ENCODE peak calls at places on chromosomes 2 and 18, in eight cellular contexts. N, O, T, E, S, L, V and M are unnamed samples.

GRCh38 chr2:229653551-229653950 is 60.8 kb downstream of the DNER start:
- DNase-seq in N (no peak), O (no peak), T (no peak), E (no peak), S (no peak), L (no peak), V (no peak), M (no peak)

GRCh38 chr2:212384027-212384426 is 154.6 kb downstream of the ERBB4 start:
- DNase-seq in N (no peak), O (no peak), T (no peak), E (no peak), S (no peak), L (no peak), V (no peak), M (no peak)

GRCh38 chr2:189116984-189117383 is 62.6 kb downstream of the COL5A2 start:
- DNase-seq in N (no peak), O (no peak), T (no peak), E (no peak), S (no peak), L (no peak), V (no peak), M (no peak)

GRCh38 chr2:85602476-85603234 is at the start of gene TMEM150A:
- DNase-seq in N (peak), O (peak), T (peak), E (peak), S (peak), L (peak), V (peak), M (peak)

GRCh38 chr2:150689600-150689999 is 202.1 kb upstream of the RND3 start:
- DNase-seq in N (no peak), O (no peak), T (no peak), E (no peak), S (no peak), L (no peak), V (no peak), M (no peak)

GRCh38 chr2:199410130-199410529 is 47.6 kb downstream of the SATB2 start:
- DNase-seq in N (no peak), O (no peak), T (no peak), E (no peak), S (no peak), L (no peak), V (no peak), M (peak)

GRCh38 chr2:38959464-38959863 is 69.8 kb downstream of the ARHGEF33 start:
- DNase-seq in N (no peak), O (no peak), T (no peak), E (no peak), S (no peak), L (no peak), V (no peak), M (no peak)

GRCh38 chr18:76741346-76741745 is 81.0 kb upstream of the ZNF236 start:
- DNase-seq in N (no peak), O (peak), T (no peak), E (no peak), S (no peak), L (no peak), V (no peak), M (no peak)

GRCh38 chr2:104853926-104854506 is at the start of gene POU3F3:
- DNase-seq in N (peak), O (no peak), T (peak), E (peak), S (peak), L (peak), V (peak), M (peak)

GRCh38 chr2:61363580-61363979 is 107.3 kb downstream of the USP34 start:
- DNase-seq in N (no peak), O (no peak), T (no peak), E (no peak), S (no peak), L (no peak), V (no peak), M (no peak)

GRCh38 chr2:191675807-191676667 is 1.9 kb upstream of the NABP1 start:
- DNase-seq in N (peak), O (no peak), T (no peak), E (peak), S (peak), L (no peak), V (no peak), M (no peak)

GRCh38 chr2:240685771-240686371 is 3.2 kb upstream of the AQP12B start:
- DNase-seq in N (no peak), O (peak), T (no peak), E (no peak), S (peak), L (no peak), V (peak), M (no peak)

GRCh38 chr2:170714156-170715061 is 728 bp upstream of the SP5 start:
- DNase-seq in N (peak), O (no peak), T (no peak), E (no peak), S (peak), L (peak), V (peak), M (no peak)

GRCh38 chr18:79572093-79572780 is 107.4 kb upstream of the CTDP1 start:
- DNase-seq in N (peak), O (no peak), T (peak), E (no peak), S (no peak), L (peak), V (no peak), M (no peak)

GRCh38 chr2:179181002-179181401 is 83.6 kb downstream of the SESTD1 start:
- DNase-seq in N (no peak), O (no peak), T (no peak), E (no peak), S (no peak), L (no peak), V (no peak), M (no peak)

GRCh38 chr18:36929601-36930000 is 100.7 kb downstream of the KIAA1328 start:
- DNase-seq in N (no peak), O (no peak), T (no peak), E (no peak), S (no peak), L (no peak), V (no peak), M (no peak)

GRCh38 chr18:6943143-6943542 is 174.5 kb downstream of the LAMA1 start:
- DNase-seq in N (no peak), O (no peak), T (no peak), E (no peak), S (peak), L (no peak), V (no peak), M (no peak)

GRCh38 chr2:134718956-134719814 is at the start of gene TMEM163:
- DNase-seq in N (peak), O (peak), T (no peak), E (no peak), S (peak), L (no peak), V (no peak), M (no peak)

GRCh38 chr2:219306047-219306446 is 3.2 kb downstream of the PTPRN start:
- DNase-seq in N (no peak), O (no peak), T (no peak), E (no peak), S (no peak), L (no peak), V (no peak), M (no peak)

GRCh38 chr2:219314804-219315468 is 5.7 kb upstream of the PTPRN start:
- DNase-seq in N (no peak), O (no peak), T (no peak), E (no peak), S (no peak), L (no peak), V (no peak), M (no peak)

GRCh38 chr2:219304223-219304622 is 5.0 kb downstream of the PTPRN start:
- DNase-seq in N (no peak), O (no peak), T (no peak), E (no peak), S (no peak), L (no peak), V (no peak), M (no peak)

GRCh38 chr2:219308142-219309093 is 783 bp downstream of the PTPRN start:
- DNase-seq in N (peak), O (peak), T (peak), E (peak), S (peak), L (no peak), V (peak), M (no peak)

GRCh38 chr2:219309278-219309677 is at the start of gene PTPRN:
- DNase-seq in N (no peak), O (no peak), T (no peak), E (no peak), S (peak), L (no peak), V (peak), M (no peak)
- H3K4me3 ChIP-seq in N (no peak), O (no peak), T (no peak), E (no peak), S (no peak), L (no peak), V (peak), M (peak)

GRCh38 chr2:144159264-144159663 is 360.7 kb downstream of the ZEB2 start:
- DNase-seq in N (no peak), O (no peak), T (no peak), E (no peak), S (no peak), L (no peak), V (no peak), M (no peak)

GRCh38 chr2:144163592-144163991 is 356.3 kb downstream of the ZEB2 start:
- DNase-seq in N (no peak), O (no peak), T (no peak), E (no peak), S (no peak), L (no peak), V (no peak), M (no peak)

GRCh38 chr2:144161061-144161460 is 358.9 kb downstream of the ZEB2 start:
- DNase-seq in N (no peak), O (no peak), T (no peak), E (no peak), S (no peak), L (no peak), V (no peak), M (no peak)

GRCh38 chr2:144165599-144166250 is 354.2 kb downstream of the ZEB2 start:
- DNase-seq in N (no peak), O (peak), T (no peak), E (no peak), S (no peak), L (no peak), V (no peak), M (no peak)

GRCh38 chr2:144162652-144163051 is 357.3 kb downstream of the ZEB2 start:
- DNase-seq in N (no peak), O (peak), T (no peak), E (peak), S (peak), L (no peak), V (no peak), M (no peak)
- TF ChIP-seq CTCF in N (peak), O (peak), T (peak), E (peak), S (peak), L (no peak), V (no peak), M (no peak)

GRCh38 chr2:133362061-133362476 is 206.2 kb downstream of the NCKAP5 start:
- DNase-seq in N (no peak), O (peak), T (no peak), E (no peak), S (no peak), L (no peak), V (no peak), M (peak)
- H3K4me3 ChIP-seq in N (no peak), O (no peak), T (no peak), E (no peak), S (no peak), L (no peak), V (no peak), M (no peak)

GRCh38 chr2:35454966-35455638 is 900.5 kb upstream of the CRIM1 start:
- DNase-seq in N (no peak), O (peak), T (no peak), E (no peak), S (no peak), L (no peak), V (peak), M (no peak)
- TF ChIP-seq CTCF in N (no peak), O (peak), T (no peak), E (no peak), S (no peak), L (no peak), V (peak), M (peak)

GRCh38 chr18:55306338-55306737 is 281.7 kb downstream of the TCF4 start:
- DNase-seq in N (no peak), O (no peak), T (no peak), E (no peak), S (no peak), L (no peak), V (no peak), M (no peak)

GRCh38 chr18:55310863-55311262 is 277.1 kb downstream of the TCF4 start:
- DNase-seq in N (no peak), O (no peak), T (no peak), E (no peak), S (no peak), L (no peak), V (no peak), M (no peak)

GRCh38 chr18:55307505-55307904 is 280.5 kb downstream of the TCF4 start:
- DNase-seq in N (no peak), O (no peak), T (no peak), E (no peak), S (no peak), L (no peak), V (no peak), M (no peak)

GRCh38 chr18:55309249-55309648 is 278.7 kb downstream of the TCF4 start:
- DNase-seq in N (no peak), O (no peak), T (no peak), E (no peak), S (no peak), L (no peak), V (no peak), M (no peak)

DNA sequence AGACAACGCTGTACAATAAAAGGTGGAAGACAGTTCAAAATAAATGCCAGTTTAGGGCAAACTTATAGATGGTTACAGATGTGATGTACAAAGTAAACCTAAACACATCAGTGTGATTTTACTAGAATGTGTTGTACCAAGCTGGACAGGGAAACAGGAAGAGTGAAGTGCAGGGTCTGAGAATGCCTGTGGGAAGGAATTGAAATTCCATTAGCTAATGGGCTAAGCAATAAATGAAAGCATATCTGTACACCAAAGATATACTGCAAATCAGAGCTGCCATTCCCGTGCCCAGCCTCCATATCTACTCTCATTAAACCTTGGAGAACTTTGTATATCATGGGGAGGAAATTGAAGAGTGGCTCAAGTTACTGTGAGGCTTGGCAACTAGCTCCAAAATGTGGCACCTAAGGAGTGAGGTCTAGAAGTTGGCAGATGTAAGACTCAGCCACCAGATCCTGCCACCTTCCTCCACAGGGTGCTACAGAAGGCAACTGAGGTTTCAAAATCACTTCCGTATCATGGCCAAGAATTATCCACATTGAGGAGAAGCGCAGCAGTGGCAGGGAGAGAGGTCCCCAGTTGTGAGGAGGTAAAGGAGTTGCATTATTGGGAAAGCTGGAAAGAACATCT is 277.8 kb downstream of the TCF4 start:
- DNase-seq in N (no peak), O (no peak), T (no peak), E (no peak), S (no peak), L (no peak), V (no peak), M (no peak)
- H3K4me3 ChIP-seq in N (no peak), O (no peak), T (no peak), E (no peak), S (no peak), L (no peak), V (no peak), M (no peak)

DNA sequence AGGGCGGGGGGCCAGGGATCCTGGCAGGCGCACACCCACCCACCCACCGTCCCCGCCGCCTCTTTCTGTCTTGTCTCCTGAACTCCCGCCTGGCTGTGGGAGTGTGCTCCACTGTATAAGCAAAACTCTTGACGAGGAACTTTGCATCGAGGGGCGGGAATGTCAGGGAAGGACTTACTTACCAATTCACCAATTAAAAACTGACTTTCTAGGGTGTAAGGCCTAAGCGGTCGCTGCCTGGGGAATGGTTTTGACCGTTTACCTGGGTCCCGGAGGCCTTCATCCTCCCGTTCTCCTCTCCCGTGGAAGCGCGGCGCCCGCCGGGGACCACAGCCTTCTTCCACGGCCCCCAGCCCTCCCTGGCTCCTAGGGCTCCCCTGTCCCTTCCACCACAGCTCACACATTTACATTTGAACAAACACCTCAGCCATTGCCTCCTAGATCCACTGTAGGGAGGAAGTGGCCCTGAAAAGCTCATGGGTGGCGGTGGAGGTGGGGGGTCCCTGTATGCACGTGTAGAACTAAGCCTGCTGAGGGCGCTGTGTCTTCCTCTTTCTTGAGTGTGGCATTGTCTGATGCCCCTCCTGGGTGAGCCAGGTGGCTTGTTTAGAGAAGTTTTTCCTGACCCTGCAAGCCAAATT is 8.9 kb downstream of the ASIC4 start:
- DNase-seq in N (no peak), O (no peak), T (no peak), E (no peak), S (no peak), L (no peak), V (no peak), M (no peak)
- TF ChIP-seq CTCF in N (no peak), O (no peak), T (no peak), E (no peak), S (no peak), L (no peak), V (peak), M (no peak)